ENCODE peak calls at places on chromosomes 3 and 15, in seven cellular contexts. L is kidney, X is cardiac muscle cell, K is adrenal gland, M is right atrium auricular region, D is hepatocyte, J is fibroblast of lung. U is an unnamed sample.

GRCh38 chr3:19399836-19400235 is 251.5 kb downstream of the KCNH8 start:
- DNase-seq in L (no peak), X (no peak), K (no peak), M (no peak), D (no peak), J (no peak), U (no peak)

GRCh38 chr15:55742498-55742926 is 440 bp downstream of the PRTG start:
- DNase-seq in L (peak), X (peak), K (peak), M (no peak), D (peak), J (peak), U (peak)

GRCh38 chr3:8981700-8982099 is 18.4 kb upstream of the RAD18 start:
- DNase-seq in L (no peak), X (no peak), K (no peak), M (peak), D (no peak), J (no peak), U (no peak)

GRCh38 chr15:70955151-70955550 is 62.5 kb downstream of the LRRC49 start:
- DNase-seq in L (no peak), X (peak), K (no peak), M (no peak), D (no peak), J (peak), U (no peak)

GRCh38 chr15:63256433-63256884 is 20.9 kb upstream of the APH1B start:
- DNase-seq in L (no peak), X (peak), K (no peak), M (no peak), D (peak), J (peak), U (no peak)

GRCh38 chr3:12371525-12372140 is 82.8 kb downstream of the PPARG start:
- DNase-seq in L (no peak), X (peak), K (no peak), M (no peak), D (no peak), J (peak), U (no peak)

GRCh38 chr3:67648229-67648628 is 6.2 kb downstream of the SUCLG2 start:
- DNase-seq in L (no peak), X (no peak), K (no peak), M (no peak), D (peak), J (no peak), U (no peak)

GRCh38 chr3:27216295-27216694 is 152.9 kb downstream of the NEK10 start:
- DNase-seq in L (no peak), X (no peak), K (no peak), M (no peak), D (no peak), J (peak), U (no peak)

GRCh38 chr15:73631915-73632669 is 1.1 kb downstream of the NPTN start:
- DNase-seq in L (no peak), X (peak), K (peak), M (peak), D (peak), J (peak), U (no peak)

GRCh38 chr3:141249041-141249440 is 17.4 kb downstream of the PXYLP1 start:
- DNase-seq in L (no peak), X (no peak), K (no peak), M (no peak), D (no peak), J (no peak), U (no peak)

GRCh38 chr3:5822843-5823242 is 635.3 kb downstream of the EDEM1 start:
- DNase-seq in L (no peak), X (no peak), K (no peak), M (no peak), D (peak), J (no peak), U (no peak)

GRCh38 chr3:46693897-46694235 is 387 bp upstream of the ALS2CL start:
- DNase-seq in L (peak), X (no peak), K (peak), M (no peak), D (peak), J (peak), U (no peak)

GRCh38 chr3:148938931-148939330 is 52.4 kb upstream of the GYG1 start:
- DNase-seq in L (no peak), X (no peak), K (no peak), M (no peak), D (no peak), J (no peak), U (no peak)

GRCh38 chr3:148940983-148941382 is 50.4 kb upstream of the GYG1 start:
- DNase-seq in L (no peak), X (no peak), K (no peak), M (no peak), D (no peak), J (no peak), U (no peak)

GRCh38 chr3:148938306-148938705 is 53.0 kb upstream of the GYG1 start:
- DNase-seq in L (no peak), X (no peak), K (no peak), M (no peak), D (no peak), J (peak), U (no peak)

GRCh38 chr3:148932976-148933375 is 58.4 kb upstream of the GYG1 start:
- DNase-seq in L (no peak), X (no peak), K (no peak), M (no peak), D (no peak), J (peak), U (no peak)

GRCh38 chr3:148937477-148937876 is 53.9 kb upstream of the GYG1 start:
- DNase-seq in L (no peak), X (no peak), K (no peak), M (no peak), D (no peak), J (peak), U (no peak)
- TF ChIP-seq CTCF in L (no peak), X (no peak), K (no peak), M (no peak), D (no peak), J (no peak), U (no peak)

GRCh38 chr15:66387176-66388056 is 704 bp downstream of the MAP2K1 start:
- DNase-seq in L (peak), X (peak), K (peak), M (peak), D (peak), J (peak), U (peak)
- H3K27ac ChIP-seq in L (peak), X (peak), K (peak), M (peak), D (peak), J (peak), U (peak)

GRCh38 chr3:147424325-147424910 is 15.3 kb downstream of the ZIC1 start:
- DNase-seq in L (no peak), X (no peak), K (no peak), M (no peak), D (no peak), J (no peak), U (no peak)

GRCh38 chr3:147422934-147423599 is 13.9 kb downstream of the ZIC1 start:
- DNase-seq in L (no peak), X (no peak), K (no peak), M (no peak), D (no peak), J (no peak), U (no peak)

GRCh38 chr3:147422226-147422933 is 13.2 kb downstream of the ZIC1 start:
- DNase-seq in L (no peak), X (no peak), K (no peak), M (no peak), D (no peak), J (no peak), U (no peak)

GRCh38 chr3:147421184-147421912 is 12.2 kb downstream of the ZIC1 start:
- DNase-seq in L (peak), X (no peak), K (no peak), M (no peak), D (no peak), J (no peak), U (no peak)

DNA sequence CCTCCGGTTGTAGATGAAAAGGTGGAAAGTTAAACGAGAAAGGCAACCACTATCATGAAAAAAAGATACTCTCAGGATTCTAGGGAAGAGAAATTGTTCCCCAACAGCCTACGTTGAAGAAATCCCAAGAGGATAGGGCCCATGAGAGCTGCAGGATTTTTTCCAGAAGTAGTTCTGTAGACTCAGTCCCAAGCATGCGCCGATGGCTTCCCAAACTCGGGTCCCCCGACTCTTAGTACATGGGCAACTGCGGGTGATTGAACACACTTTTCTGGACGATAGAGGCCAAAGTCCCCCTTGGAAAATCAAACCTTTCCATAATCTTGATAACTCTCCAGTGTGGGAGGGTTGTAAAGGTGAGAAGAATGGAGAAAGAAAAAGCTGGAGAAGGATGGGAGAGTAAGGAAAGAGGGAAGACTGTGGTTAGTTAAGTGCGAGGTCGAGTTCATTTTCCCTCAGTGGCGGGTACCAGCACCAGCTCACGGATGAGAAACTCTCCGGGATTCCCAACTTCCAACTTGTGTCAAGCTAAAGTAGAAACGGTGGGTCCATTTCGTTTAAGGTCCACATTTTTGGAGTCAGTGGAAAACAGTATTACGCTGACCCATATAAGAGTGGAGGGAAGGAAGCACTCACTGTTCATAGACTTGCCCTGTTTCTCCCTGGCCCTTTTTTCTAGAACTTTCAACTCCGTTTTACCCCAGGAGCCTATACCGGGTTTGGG is 14.6 kb downstream of the ZIC1 start:
- DNase-seq in L (no peak), X (no peak), K (no peak), M (no peak), D (no peak), J (no peak), U (no peak)
- H3K4me3 ChIP-seq in L (no peak), X (no peak), K (no peak), M (no peak), D (no peak), J (no peak), U (no peak)

DNA sequence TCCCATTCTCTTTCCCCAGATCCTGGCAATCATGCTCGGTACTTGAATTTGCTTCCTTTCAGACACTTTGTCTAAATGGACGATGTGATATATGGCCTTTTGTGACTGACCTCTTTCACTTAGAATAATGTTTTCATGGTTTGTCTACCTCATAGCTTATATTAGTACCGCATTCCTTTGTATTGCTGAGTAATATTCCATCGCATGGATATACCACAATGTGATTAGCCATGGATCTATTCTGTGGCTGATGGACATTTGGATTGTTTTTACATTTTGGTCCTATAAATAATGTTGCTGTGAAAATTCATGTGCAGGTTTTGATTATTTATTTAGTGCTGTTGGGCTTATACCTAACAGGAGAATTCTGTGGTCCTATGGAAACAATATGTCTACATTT is 458.6 kb downstream of the GABRG3 start:
- DNase-seq in L (no peak), X (no peak), K (no peak), M (no peak), D (no peak), J (no peak), U (no peak)
- TF ChIP-seq CTCF in L (no peak), X (no peak), K (no peak), M (no peak), D (no peak), J (no peak), U (no peak)

GRCh38 chr15:100245855-100246254 is 95.9 kb downstream of the ADAMTS17 start:
- DNase-seq in L (no peak), X (no peak), K (no peak), M (no peak), D (no peak), J (no peak), U (peak)
- H3K27ac ChIP-seq in L (no peak), X (no peak), K (no peak), M (no peak), D (no peak), J (no peak), U (no peak)

U was measured in RWPE2.